ENCODE peak calls at places on chromosomes 5 and 9, in six cellular contexts. B is left ventricle myocardium inferior; X is CD4-positive, CD25-positive, alpha-beta regulatory T cell; G is transverse colon; J is fibroblast of mammary gland; Q is foreskin fibroblast. E is an unnamed sample.

GRCh38 chr5:137142371-137143243 is 356.5 kb downstream of the SPOCK1 start:
- DNase-seq in B (peak), X (no peak), G (peak), J (peak), Q (peak), E (peak)

GRCh38 chr5:14676320-14676719 is 11.8 kb downstream of the OTULIN start:
- DNase-seq in B (no peak), X (no peak), G (no peak), J (peak), Q (no peak), E (peak)

GRCh38 chr5:172866802-172867748 is 33.0 kb downstream of the ERGIC1 start:
- DNase-seq in B (peak), X (no peak), G (no peak), J (peak), Q (no peak), E (no peak)

GRCh38 chr5:35707659-35708058 is 90.0 kb downstream of the SPEF2 start:
- DNase-seq in B (no peak), X (no peak), G (no peak), J (no peak), Q (no peak), E (no peak)

GRCh38 chr9:99184073-99184426 is 37.7 kb downstream of the ALG2 start:
- DNase-seq in B (peak), X (no peak), G (no peak), J (no peak), Q (no peak), E (no peak)

GRCh38 chr9:13412323-13412722 is 132.8 kb upstream of the MPDZ start:
- DNase-seq in B (no peak), X (no peak), G (no peak), J (peak), Q (no peak), E (peak)

GRCh38 chr5:105587963-105588662 is 2025.5 kb upstream of the NUDT12 start:
- DNase-seq in B (no peak), X (no peak), G (no peak), J (no peak), Q (no peak), E (peak)

GRCh38 chr5:52725781-52726180 is 61.9 kb upstream of the ITGA1 start:
- DNase-seq in B (peak), X (no peak), G (peak), J (no peak), Q (no peak), E (peak)

GRCh38 chr5:172451771-172452197 is 2.5 kb downstream of the SH3PXD2B start:
- DNase-seq in B (no peak), X (no peak), G (peak), J (peak), Q (peak), E (peak)

GRCh38 chr9:91395106-91395552 is 28.5 kb downstream of the NFIL3 start:
- DNase-seq in B (no peak), X (no peak), G (no peak), J (peak), Q (peak), E (peak)

GRCh38 chr5:31678180-31678579 is 39.2 kb downstream of the PDZD2 start:
- DNase-seq in B (peak), X (no peak), G (no peak), J (no peak), Q (no peak), E (no peak)
- H3K4me3 ChIP-seq in B (no peak), X (no peak), G (no peak), J (no peak), Q (no peak), E (no peak)

DNA sequence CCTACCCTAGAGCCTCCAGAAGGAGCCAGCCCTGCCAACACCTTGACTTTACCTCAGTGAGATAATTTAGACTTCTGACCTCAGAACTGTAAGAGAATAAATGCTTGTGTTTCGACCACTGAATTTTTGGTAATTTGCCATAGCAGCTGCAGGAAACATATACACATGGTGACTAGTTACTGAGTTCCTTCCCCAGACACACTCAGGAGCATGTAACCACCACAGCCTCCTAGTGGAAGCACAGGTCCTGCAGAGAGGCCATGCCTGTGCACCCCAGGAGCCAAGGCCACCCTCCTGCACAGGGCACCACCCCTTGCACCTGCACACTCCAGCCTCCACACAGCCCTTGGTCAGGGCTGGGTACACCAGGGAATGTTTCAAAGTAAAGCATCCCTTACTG is 7.6 kb upstream of the CAMSAP1 start:
- DNase-seq in B (no peak), X (no peak), G (no peak), J (peak), Q (peak), E (peak)
- H3K4me3 ChIP-seq in B (no peak), X (no peak), G (no peak), J (no peak), Q (no peak), E (no peak)

GRCh38 chr5:92637960-92638359 is 943.1 kb downstream of the NR2F1-AS1 start:
- DNase-seq in B (no peak), X (no peak), G (no peak), J (no peak), Q (no peak), E (no peak)

GRCh38 chr5:92637247-92637646 is 943.8 kb downstream of the NR2F1-AS1 start:
- DNase-seq in B (no peak), X (no peak), G (no peak), J (no peak), Q (no peak), E (no peak)

GRCh38 chr5:92644271-92644886 is 936.6 kb downstream of the NR2F1-AS1 start:
- DNase-seq in B (no peak), X (no peak), G (no peak), J (no peak), Q (no peak), E (peak)

GRCh38 chr5:92641031-92641962 is 939.7 kb downstream of the NR2F1-AS1 start:
- DNase-seq in B (no peak), X (no peak), G (no peak), J (peak), Q (peak), E (peak)
- H3K4me3 ChIP-seq in B (peak), X (no peak), G (no peak), J (peak), Q (peak), E (peak)

DNA sequence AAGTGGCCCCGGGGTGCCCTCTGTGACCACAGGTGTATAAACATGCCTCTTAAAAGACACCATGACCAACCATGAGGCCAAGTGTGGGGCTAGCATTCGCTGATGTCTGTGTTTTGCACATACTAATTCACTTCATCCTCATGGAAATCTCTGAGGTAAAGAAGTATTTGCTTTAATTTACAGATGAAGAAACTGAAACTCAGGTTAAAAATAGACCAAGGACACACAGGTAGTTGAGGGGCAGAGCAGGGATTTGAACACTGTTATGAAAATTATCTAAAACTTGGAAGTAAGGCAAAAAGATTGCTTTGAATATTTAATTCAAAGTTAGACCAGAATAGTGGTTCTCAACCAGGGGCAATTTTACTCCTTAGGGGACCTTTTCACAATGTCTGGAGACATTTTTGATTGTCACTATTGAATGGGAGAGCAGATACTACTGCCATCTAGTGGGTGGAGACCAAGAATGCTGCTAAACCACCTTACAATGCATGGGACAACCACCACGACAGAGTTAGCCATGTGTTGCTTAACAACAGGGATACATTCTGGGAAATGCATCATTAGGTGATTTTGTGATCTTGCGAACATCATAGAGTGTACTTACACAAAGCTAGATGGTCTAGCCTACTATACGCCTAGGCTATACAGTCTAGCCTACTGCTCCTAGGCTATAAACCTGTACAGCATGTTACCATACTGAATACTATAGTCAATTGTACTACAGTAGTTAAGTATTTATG is 8.0 kb upstream of the FXN start:
- DNase-seq in B (no peak), X (peak), G (peak), J (peak), Q (peak), E (peak)
- H3K4me3 ChIP-seq in B (no peak), X (no peak), G (no peak), J (no peak), Q (no peak), E (no peak)

DNA sequence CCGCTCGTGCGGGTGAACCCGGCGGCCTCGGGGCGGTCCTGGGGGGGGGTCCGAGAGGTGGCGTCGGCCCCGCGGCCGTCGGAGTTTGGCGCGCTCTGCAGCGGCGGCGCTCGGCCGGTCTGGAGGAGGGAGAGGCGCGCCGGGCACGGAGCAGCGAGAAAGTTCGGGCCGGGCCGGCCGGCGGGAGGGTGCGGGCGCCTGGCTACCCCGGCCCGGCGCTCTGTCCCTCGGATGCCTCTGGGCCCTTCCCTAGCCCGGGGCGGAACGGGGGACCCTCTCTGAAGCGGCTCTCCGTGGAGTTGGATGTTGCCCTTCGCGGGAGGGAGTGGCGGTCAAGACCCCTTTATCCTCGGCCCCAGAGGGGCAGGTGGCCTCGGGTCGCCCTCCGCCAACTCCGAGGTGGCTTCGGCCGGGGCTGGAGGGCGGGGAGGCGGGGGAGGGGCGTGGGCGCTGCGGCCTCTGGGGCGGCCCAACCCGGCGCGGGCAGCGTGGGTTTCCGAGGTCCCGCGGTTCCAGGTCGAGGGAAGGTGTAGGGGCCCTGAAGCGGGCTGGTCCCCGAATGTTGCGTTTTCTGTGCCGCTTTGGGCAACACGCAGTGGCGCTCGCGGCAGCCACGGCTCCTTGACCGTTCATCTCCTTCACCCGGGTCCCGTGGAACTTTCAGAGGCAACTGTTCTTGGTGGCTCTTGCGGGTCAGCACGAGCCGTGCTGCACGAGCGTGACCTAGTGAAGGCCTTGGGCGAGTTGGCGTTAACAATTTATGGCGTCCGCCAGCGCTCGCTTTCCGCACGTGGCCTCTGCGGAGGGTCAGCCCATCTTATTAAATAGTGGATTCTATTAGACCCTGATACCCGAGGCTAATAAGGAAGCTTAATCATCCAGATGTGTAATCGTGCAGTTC is 290.5 kb downstream of the DOCK8 start:
- DNase-seq in B (peak), X (no peak), G (peak), J (no peak), Q (peak), E (no peak)
- H3K4me3 ChIP-seq in B (peak), X (peak), G (peak), J (peak), Q (no peak), E (peak)

DNA sequence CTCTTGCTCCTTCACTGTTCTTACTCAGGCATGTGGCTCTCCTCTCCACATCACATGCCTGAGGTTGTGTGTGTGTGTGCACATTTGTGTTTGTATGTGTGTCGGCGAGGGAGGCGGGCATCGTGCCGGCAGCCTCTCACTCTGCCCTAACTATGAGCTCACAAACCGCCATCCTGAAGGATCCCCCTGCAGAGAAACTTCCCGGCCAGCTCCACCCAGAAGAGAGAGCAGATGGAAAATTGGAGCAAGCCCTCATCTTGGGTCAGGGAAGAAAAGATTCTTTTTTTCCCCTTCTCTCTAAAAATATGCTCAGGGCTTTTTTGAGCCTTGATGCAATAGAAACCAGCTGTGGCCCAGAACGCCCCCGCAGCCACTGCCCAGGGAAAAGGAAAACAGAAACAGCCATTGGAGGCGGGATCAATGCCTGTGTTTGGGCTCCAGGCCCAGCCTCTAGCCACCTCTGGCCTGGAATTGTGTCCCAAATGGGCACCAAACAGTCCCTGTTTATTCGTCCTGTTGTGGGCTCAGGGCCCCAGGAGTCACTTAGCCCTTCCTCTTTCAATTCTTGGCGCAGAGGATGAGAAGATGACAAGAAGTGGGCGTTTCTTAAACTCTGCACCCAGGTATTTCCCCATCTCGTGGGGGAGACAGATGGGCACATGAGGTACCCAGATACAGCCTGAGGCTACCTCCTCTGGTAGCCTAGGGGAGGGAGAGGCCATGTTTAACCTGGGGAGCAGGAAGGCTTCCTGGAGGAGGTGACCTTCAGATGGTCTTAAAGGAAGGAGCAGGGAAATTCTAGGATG is 151.5 kb downstream of the RGS3 start:
- DNase-seq in B (peak), X (no peak), G (no peak), J (peak), Q (peak), E (peak)
- H3K4me3 ChIP-seq in B (no peak), X (no peak), G (no peak), J (peak), Q (peak), E (no peak)